ENCODE peak calls at places on chromosomes 7 and 10, in six cellular contexts. One of them, this sample, is unnamed.

GRCh38 chr10:71222541-71223364 is 10.4 kb downstream of the UNC5B start:
- DNase-seq in GM12865: peak
- DNase-seq in T-helper 17 cell: no peak
- DNase-seq in progenitor cell of endocrine pancreas: no peak
- DNase-seq in activated B cell treated with CpG ODN at 0.5 μM for 24 hours: peak
- DNase-seq in mucosa of descending colon: no peak
- DNase-seq in this sample: peak

GRCh38 chr10:26622891-26623290 is 74.6 kb upstream of the PDSS1 start:
- DNase-seq in mucosa of descending colon: no peak
- DNase-seq in T-helper 17 cell: no peak
- DNase-seq in progenitor cell of endocrine pancreas: no peak
- DNase-seq in GM12865: no peak
- DNase-seq in activated B cell treated with CpG ODN at 0.5 μM for 24 hours: no peak
- DNase-seq in this sample: no peak

GRCh38 chr7:2251841-2252771 is 10.1 kb downstream of the NUDT1 start:
- DNase-seq in GM12865: no peak
- DNase-seq in T-helper 17 cell: no peak
- DNase-seq in progenitor cell of endocrine pancreas: no peak
- DNase-seq in activated B cell treated with CpG ODN at 0.5 μM for 24 hours: no peak
- DNase-seq in mucosa of descending colon: no peak
- DNase-seq in this sample: no peak

GRCh38 chr7:123580406-123581161 is 21.0 kb upstream of the ASB15 start:
- DNase-seq in mucosa of descending colon: peak
- DNase-seq in progenitor cell of endocrine pancreas: no peak
- DNase-seq in T-helper 17 cell: no peak
- DNase-seq in GM12865: peak
- DNase-seq in activated B cell treated with CpG ODN at 0.5 μM for 24 hours: no peak
- DNase-seq in this sample: peak

GRCh38 chr7:98252655-98253054 is 623 bp upstream of the TECPR1 start:
- DNase-seq in activated B cell treated with CpG ODN at 0.5 μM for 24 hours: no peak
- DNase-seq in GM12865: no peak
- DNase-seq in mucosa of descending colon: peak
- DNase-seq in progenitor cell of endocrine pancreas: no peak
- DNase-seq in T-helper 17 cell: no peak
- DNase-seq in this sample: no peak

GRCh38 chr7:134690016-134690415 is 43.4 kb downstream of the BPGM start:
- DNase-seq in activated B cell treated with CpG ODN at 0.5 μM for 24 hours: no peak
- DNase-seq in progenitor cell of endocrine pancreas: no peak
- DNase-seq in GM12865: peak
- DNase-seq in mucosa of descending colon: no peak
- DNase-seq in T-helper 17 cell: no peak
- DNase-seq in this sample: peak

GRCh38 chr7:138460176-138460648 is at the start of gene TRIM24:
- DNase-seq in progenitor cell of endocrine pancreas: no peak
- DNase-seq in mucosa of descending colon: no peak
- DNase-seq in activated B cell treated with CpG ODN at 0.5 μM for 24 hours: no peak
- DNase-seq in GM12865: no peak
- DNase-seq in T-helper 17 cell: peak
- DNase-seq in this sample: no peak

GRCh38 chr10:18205098-18205834 is 65.0 kb downstream of the CACNB2 start:
- DNase-seq in activated B cell treated with CpG ODN at 0.5 μM for 24 hours: no peak
- DNase-seq in T-helper 17 cell: no peak
- DNase-seq in progenitor cell of endocrine pancreas: no peak
- DNase-seq in mucosa of descending colon: no peak
- DNase-seq in GM12865: no peak
- DNase-seq in this sample: no peak

GRCh38 chr10:12507165-12507870 is 158.0 kb downstream of the CAMK1D start:
- DNase-seq in mucosa of descending colon: no peak
- DNase-seq in T-helper 17 cell: no peak
- DNase-seq in activated B cell treated with CpG ODN at 0.5 μM for 24 hours: no peak
- DNase-seq in progenitor cell of endocrine pancreas: no peak
- DNase-seq in GM12865: no peak
- DNase-seq in this sample: no peak

GRCh38 chr10:53846809-53847208 is 954.2 kb downstream of the PCDH15 start:
- DNase-seq in GM12865: no peak
- DNase-seq in mucosa of descending colon: no peak
- DNase-seq in activated B cell treated with CpG ODN at 0.5 μM for 24 hours: no peak
- DNase-seq in T-helper 17 cell: no peak
- DNase-seq in progenitor cell of endocrine pancreas: no peak
- DNase-seq in this sample: no peak

GRCh38 chr7:42065015-42065414 is 172.0 kb downstream of the GLI3 start:
- DNase-seq in GM12865: no peak
- DNase-seq in mucosa of descending colon: no peak
- DNase-seq in activated B cell treated with CpG ODN at 0.5 μM for 24 hours: no peak
- DNase-seq in progenitor cell of endocrine pancreas: no peak
- DNase-seq in T-helper 17 cell: no peak
- DNase-seq in this sample: no peak